ENCODE peak calls at places on chromosomes 3 and 15, in four cellular contexts. Z is sigmoid colon, G is NCI-H1436, E is mesothelial cell of epicardium. L is an unnamed sample.

GRCh38 chr3:119323401-119324107 is 29.4 kb downstream of the ARHGAP31 start:
- DNase-seq in Z (no peak), G (no peak), E (no peak), L (no peak)

GRCh38 chr15:44319385-44319784 is 30.9 kb downstream of the GOLM2 start:
- DNase-seq in G (no peak), E (no peak), Z (no peak), L (no peak)

GRCh38 chr3:47108546-47108945 is 55.4 kb downstream of the SETD2 start:
- DNase-seq in G (no peak), E (no peak), Z (no peak), L (no peak)

GRCh38 chr3:74787008-74787407 is 172.5 kb upstream of the CNTN3 start:
- DNase-seq in G (no peak), E (no peak), Z (no peak), L (peak)

GRCh38 chr3:152574461-152575079 is 260.4 kb upstream of the P2RY1 start:
- DNase-seq in G (no peak), Z (no peak), E (no peak), L (peak)

GRCh38 chr3:186783731-186784515 is 546 bp downstream of the EIF4A2 start:
- DNase-seq in Z (peak), E (peak), G (peak), L (peak)

GRCh38 chr15:98257290-98257689 is 296.8 kb downstream of the ARRDC4 start:
- DNase-seq in E (no peak), Z (no peak), G (no peak), L (no peak)

GRCh38 chr3:136135039-136135802 is 60.9 kb downstream of the MSL2 start:
- DNase-seq in E (no peak), G (no peak), Z (no peak), L (no peak)

GRCh38 chr3:50708620-50709019 is 33.9 kb downstream of the DOCK3 start:
- DNase-seq in Z (no peak), G (no peak), E (peak), L (no peak)